ENCODE peak calls at places on chromosomes 3 and 15, in nine cellular contexts. V is upper lobe of right lung, O is trophoblast cell, C is neuronal stem cell, L is iPS DF 6.9, A is iPS-NIHi11, H is endodermal cell, S is kidney glomerular epithelial cell, F is COLO829. W is an unnamed sample.

GRCh38 chr3:27723803-27724458 is 1.8 kb upstream of the EOMES start:
- DNase-seq in V (no peak), O (no peak), C (no peak), L (no peak), A (no peak), H (peak; percentile 72), S (no peak), F (no peak), W (no peak)

GRCh38 chr3:187852842-187853727 is 107.8 kb upstream of the BCL6 start:
- DNase-seq in V (no peak), O (no peak), C (no peak), L (no peak), A (no peak), H (no peak), S (no peak), F (no peak), W (no peak)

GRCh38 chr3:66144792-66145733 is 75.7 kb upstream of the SLC25A26 start:
- DNase-seq in V (no peak), O (no peak), C (no peak), L (no peak), A (no peak), H (no peak), S (peak; percentile 71), F (no peak), W (no peak)

GRCh38 chr3:139546772-139547171 is 7.2 kb upstream of the RBP1 start:
- DNase-seq in V (no peak), O (no peak), C (no peak), L (no peak), A (no peak), H (no peak), S (no peak), F (no peak), W (no peak)

GRCh38 chr3:183817111-183817510 is 8.3 kb downstream of the MAP6D1 start:
- DNase-seq in V (no peak), O (no peak), C (no peak), L (no peak), A (no peak), H (no peak), S (no peak), F (no peak), W (no peak)

GRCh38 chr15:64596701-64597468 is 136.5 kb downstream of the ZNF609 start:
- DNase-seq in V (no peak), O (no peak), C (peak; percentile 53), L (peak; percentile 41), A (peak; percentile 72), H (peak; percentile 77), S (peak; percentile 32), F (no peak), W (no peak)

GRCh38 chr15:71380345-71380744 is 265.1 kb downstream of the THSD4 start:
- DNase-seq in V (no peak), O (no peak), C (no peak), L (no peak), A (no peak), H (no peak), S (no peak), F (no peak), W (no peak)

GRCh38 chr15:59176653-59177444 is 29.8 kb upstream of the LDHAL6B start:
- DNase-seq in V (no peak), O (peak; percentile 20), C (no peak), L (no peak), A (no peak), H (no peak), S (no peak), F (no peak), W (no peak)

GRCh38 chr3:134251731-134252391 is 1.2 kb upstream of the RYK start:
- DNase-seq in V (no peak), O (peak; percentile 14), C (no peak), L (no peak), A (no peak), H (peak; percentile 70), S (no peak), F (no peak), W (no peak)

GRCh38 chr15:100572362-100572983 is 29.5 kb downstream of the LINS1 start:
- DNase-seq in V (no peak), O (peak; percentile 42), C (no peak), L (no peak), A (no peak), H (no peak), S (peak; percentile 17), F (peak; percentile 28), W (no peak)

GRCh38 chr15:96274698-96275097 is 55.8 kb upstream of the NR2F2 start:
- DNase-seq in V (no peak), O (peak; percentile 87), C (no peak), L (no peak), A (no peak), H (no peak), S (peak; percentile 70), F (no peak), W (no peak)

GRCh38 chr3:51343918-51344687 is 41.0 kb upstream of the MANF start:
- DNase-seq in V (no peak), O (peak; percentile 69), C (no peak), L (no peak), A (no peak), H (peak; percentile 22), S (no peak), F (no peak), W (peak; percentile 47)

GRCh38 chr3:15160662-15161061 is 45.4 kb upstream of the CAPN7 start:
- DNase-seq in V (no peak), O (no peak), C (no peak), L (no peak), A (no peak), H (no peak), S (no peak), F (no peak), W (no peak)

GRCh38 chr15:40047413-40048154 is 8.6 kb upstream of the SRP14 start:
- DNase-seq in V (peak; percentile 76), O (peak; percentile 44), C (no peak), L (no peak), A (no peak), H (peak; percentile 55), S (peak; percentile 79), F (no peak), W (peak; percentile 78)

GRCh38 chr3:50418845-50419244 is 59.5 kb upstream of the TMEM115 start:
- DNase-seq in V (no peak), O (no peak), C (no peak), L (no peak), A (peak; percentile 44), H (no peak), S (peak; percentile 38), F (no peak), W (no peak)